ENCODE peak calls at places on chromosomes 3 and 15, in nine cellular contexts. C is NCI-H460; F is A549; L is SJSA1; B is RKO; Z is posterior vena cava; O is AG04450; N is effector memory CD4-positive, alpha-beta T cell; V is substantia nigra. J is an unnamed sample.

GRCh38 chr15:62874933-62875625 is 167.5 kb upstream of the TPM1 start:
- DNase-seq in C (no peak), F (no peak), L (no peak), B (no peak), Z (no peak), O (no peak), N (no peak), V (no peak), J (no peak)

GRCh38 chr15:59595434-59595915 is 16.1 kb upstream of the GCNT3 start:
- DNase-seq in C (no peak), F (peak), L (no peak), B (no peak), Z (no peak), O (no peak), N (no peak), V (no peak), J (no peak)

GRCh38 chr3:29410200-29410599 is 129.3 kb downstream of the RBMS3 start:
- DNase-seq in C (no peak), F (no peak), L (no peak), B (no peak), Z (no peak), O (no peak), N (no peak), V (no peak), J (no peak)

GRCh38 chr3:8506611-8507061 is 5.0 kb downstream of the LMCD1 start:
- DNase-seq in C (no peak), F (no peak), L (no peak), B (peak), Z (no peak), O (no peak), N (no peak), V (no peak), J (no peak)

GRCh38 chr3:111318289-111318688 is 223.7 kb upstream of the CD96 start:
- DNase-seq in C (no peak), F (no peak), L (no peak), B (no peak), Z (no peak), O (no peak), N (no peak), V (no peak), J (no peak)

GRCh38 chr3:133476971-133477375 is 77.1 kb downstream of the BFSP2 start:
- DNase-seq in C (no peak), F (no peak), L (no peak), B (no peak), Z (no peak), O (no peak), N (no peak), V (no peak), J (peak)

GRCh38 chr3:172181936-172182708 is 142.7 kb downstream of the FNDC3B start:
- DNase-seq in C (no peak), F (no peak), L (peak), B (peak), Z (no peak), O (no peak), N (no peak), V (no peak), J (no peak)

GRCh38 chr3:99925584-99925983 is 107.9 kb downstream of the CMSS1 start:
- DNase-seq in C (no peak), F (no peak), L (no peak), B (peak), Z (no peak), O (peak), N (no peak), V (no peak), J (no peak)

GRCh38 chr15:74156678-74157411 is 16.7 kb upstream of the ISLR start:
- DNase-seq in C (no peak), F (no peak), L (no peak), B (no peak), Z (no peak), O (no peak), N (no peak), V (no peak), J (peak)

GRCh38 chr3:187935623-187936156 is 190.4 kb upstream of the BCL6 start:
- DNase-seq in C (no peak), F (no peak), L (no peak), B (no peak), Z (no peak), O (no peak), N (no peak), V (no peak), J (no peak)

GRCh38 chr3:120418446-120418845 is 32.3 kb downstream of the FSTL1 start:
- DNase-seq in C (peak), F (no peak), L (no peak), B (no peak), Z (no peak), O (no peak), N (no peak), V (no peak), J (no peak)

GRCh38 chr3:31096661-31097060 is 202.2 kb upstream of the GADL1 start:
- DNase-seq in C (no peak), F (no peak), L (no peak), B (no peak), Z (no peak), O (no peak), N (no peak), V (no peak), J (no peak)

GRCh38 chr3:66572938-66573710 is 72.3 kb upstream of the LRIG1 start:
- DNase-seq in C (no peak), F (peak), L (no peak), B (peak), Z (no peak), O (no peak), N (no peak), V (no peak), J (no peak)

J was measured in NCI-H748 treated with DMSO at 0.1 percent for 48 hours.